ENCODE peak calls at places on chromosomes 3 and 15, in five cellular contexts. N is nephron progenitor cell, B is epithelial cell of prostate, T is Peyer's patch, X is SK-N-SH. Z is an unnamed sample.

GRCh38 chr15:70416851-70417250 is 319.1 kb upstream of the TLE3 start:
- DNase-seq in B (no peak), X (no peak), T (no peak), N (no peak), Z (no peak)

GRCh38 chr15:97598353-97598798 is 362.1 kb upstream of the ARRDC4 start:
- DNase-seq in T (no peak), X (no peak), N (no peak), B (no peak), Z (no peak)

GRCh38 chr3:141148169-141148568 is 83.5 kb upstream of the PXYLP1 start:
- DNase-seq in T (no peak), N (no peak), X (no peak), B (no peak), Z (no peak)

GRCh38 chr3:70526966-70527515 is 214.6 kb upstream of the MDFIC2 start:
- DNase-seq in T (no peak), B (no peak), N (no peak), X (no peak), Z (no peak)

GRCh38 chr15:59237119-59237853 is 30.6 kb downstream of the LDHAL6B start:
- DNase-seq in B (no peak), X (no peak), N (no peak), T (no peak), Z (no peak)

GRCh38 chr3:146746190-146746589 is 141.0 kb upstream of the PLSCR5 start:
- DNase-seq in T (no peak), X (no peak), B (no peak), N (no peak), Z (no peak)

GRCh38 chr3:77254967-77255831 is 215.3 kb downstream of the ROBO2 start:
- DNase-seq in N (peak; percentile 50), X (peak; percentile 65), B (no peak), T (no peak), Z (no peak)

GRCh38 chr15:66882251-66883020 is 180.4 kb downstream of the SMAD6 start:
- DNase-seq in T (no peak), X (no peak), B (no peak), N (no peak), Z (peak; percentile 39)

GRCh38 chr15:36605626-36606263 is 26.3 kb downstream of the CDIN1 start:
- DNase-seq in N (no peak), T (no peak), B (no peak), X (no peak), Z (no peak)

GRCh38 chr15:69760263-69760855 is 307.7 kb downstream of the RPLP1 start:
- DNase-seq in N (no peak), X (no peak), T (no peak), B (no peak), Z (no peak)

GRCh38 chr3:140470962-140471361 is 206.9 kb upstream of the TRIM42 start:
- DNase-seq in X (peak; percentile 17), B (no peak), T (no peak), N (no peak), Z (no peak)

GRCh38 chr3:43148033-43148432 is 42.2 kb upstream of the POMGNT2 start:
- DNase-seq in N (no peak), B (no peak), X (no peak), T (no peak), Z (no peak)

GRCh38 chr3:141229132-141229531 is 2.5 kb upstream of the PXYLP1 start:
- DNase-seq in B (no peak), X (peak; percentile 41), T (no peak), N (no peak), Z (no peak)

GRCh38 chr15:67174864-67175573 is 79.4 kb downstream of the AAGAB start:
- DNase-seq in X (peak; percentile 58), B (peak; percentile 90), T (peak; percentile 69), N (no peak), Z (no peak)

GRCh38 chr3:38519000-38519399 is 22.9 kb downstream of the EXOG start:
- DNase-seq in X (no peak), B (no peak), N (no peak), T (no peak), Z (no peak)

GRCh38 chr15:66102563-66103292 is 150.8 kb downstream of the MEGF11 start:
- DNase-seq in T (no peak), X (no peak), B (no peak), N (no peak), Z (peak; percentile 3)

GRCh38 chr3:52782412-52783210 is 5.2 kb downstream of the ITIH1 start:
- DNase-seq in B (no peak), N (no peak), X (no peak), T (no peak), Z (peak; percentile 22)

GRCh38 chr3:125185758-125186245 is 26.7 kb downstream of the SLC12A8 start:
- DNase-seq in B (no peak), X (peak; percentile 70), N (no peak), T (no peak), Z (no peak)

GRCh38 chr3:123584284-123584987 is 417 bp downstream of the HACD2 start:
- DNase-seq in B (no peak), N (peak; percentile 70), T (no peak), X (peak; percentile 79), Z (peak; percentile 80)

GRCh38 chr15:46089438-46090044 is 454.7 kb downstream of the SQOR start:
- DNase-seq in T (no peak), N (no peak), B (no peak), X (no peak), Z (no peak)

GRCh38 chr3:177521305-177521704 is 324.0 kb upstream of the TBL1XR1 start:
- DNase-seq in B (peak; percentile 64), X (no peak), T (no peak), N (no peak), Z (no peak)

GRCh38 chr3:172616061-172616461 is 92.8 kb upstream of the TNFSF10 start:
- DNase-seq in N (no peak), T (no peak), X (no peak), B (no peak), Z (no peak)

GRCh38 chr3:116141724-116142123 is 303.6 kb downstream of the LSAMP start:
- DNase-seq in B (no peak), T (no peak), N (no peak), X (no peak), Z (no peak)

GRCh38 chr15:93146601-93147000 is 57.6 kb upstream of the RGMA start:
- DNase-seq in N (no peak), B (no peak), X (no peak), T (no peak), Z (no peak)